ENCODE peak calls at places on chromosomes 6 and 20, in eight cellular contexts. Z is right atrium auricular region, F is GM19239, V is DMS 273 treated with DMSO at 0.1 percent for 48 hours, H is COR-L47, N is NCI-H2107, U is lung microvascular endothelial cell, C is amygdala. O is an unnamed sample.

GRCh38 chr20:57473246-57474042 is 51.5 kb downstream of the CTCFL start:
- DNase-seq in Z (no peak), F (peak; percentile 69), V (no peak), H (no peak), N (peak; percentile 74), U (peak; percentile 76), C (no peak), O (no peak)

GRCh38 chr6:156846845-156847599 is 69.8 kb downstream of the ARID1B start:
- DNase-seq in Z (no peak), F (no peak), V (no peak), H (no peak), N (no peak), U (no peak), C (no peak), O (no peak)

GRCh38 chr6:35294308-35294945 is 3.2 kb upstream of the DEF6 start:
- DNase-seq in Z (no peak), F (no peak), V (no peak), H (peak; percentile 57), N (no peak), U (peak; percentile 70), C (no peak), O (peak; percentile 91)

GRCh38 chr6:149887343-149887742 is 10.6 kb downstream of the RAET1E start:
- DNase-seq in Z (no peak), F (no peak), V (no peak), H (no peak), N (no peak), U (no peak), C (no peak), O (no peak)

GRCh38 chr6:138555294-138555988 is 56.1 kb upstream of the NHSL1 start:
- DNase-seq in Z (no peak), F (no peak), V (no peak), H (no peak), N (no peak), U (peak; percentile 33), C (no peak), O (no peak)

GRCh38 chr6:26270121-26270861 is 94.7 kb upstream of the BTN3A2 start:
- DNase-seq in Z (no peak), F (no peak), V (no peak), H (peak; percentile 22), N (no peak), U (no peak), C (no peak), O (no peak)

GRCh38 chr6:72626126-72626525 is 4.3 kb downstream of the KCNQ5 start:
- DNase-seq in Z (no peak), F (no peak), V (no peak), H (no peak), N (no peak), U (no peak), C (no peak), O (no peak)

GRCh38 chr6:31420546-31420945 is 17.2 kb downstream of the MICA start:
- DNase-seq in Z (no peak), F (no peak), V (no peak), H (no peak), N (no peak), U (no peak), C (no peak), O (no peak)